ENCODE peak calls at places on chromosomes 11 and 22, in six cellular contexts. P is M059J, X is midbrain, Q is NCI-H2029 treated with DMSO at 0.1 percent for 48 hours, Y is ACHN, U is ELR. Z is an unnamed sample.

GRCh38 chr11:58573451-58574104 is 2.1 kb downstream of the LPXN start:
- DNase-seq in P (peak), X (no peak), Q (no peak), Y (peak), U (peak), Z (no peak)

GRCh38 chr22:35688913-35689675 is 28.6 kb upstream of the APOL5 start:
- DNase-seq in P (no peak), X (no peak), Q (no peak), Y (no peak), U (peak), Z (no peak)

GRCh38 chr11:106011481-106011880 is 10.6 kb downstream of the MSANTD4 start:
- DNase-seq in P (no peak), X (no peak), Q (no peak), Y (no peak), U (no peak), Z (no peak)

GRCh38 chr22:40249286-40249685 is 71.6 kb downstream of the TNRC6B start:
- DNase-seq in P (no peak), X (no peak), Q (no peak), Y (no peak), U (no peak), Z (no peak)

GRCh38 chr11:16335236-16335962 is 20.9 kb downstream of the SOX6 start:
- DNase-seq in P (no peak), X (no peak), Q (no peak), Y (no peak), U (no peak), Z (no peak)

GRCh38 chr11:47714554-47715081 is 551 bp downstream of the AGBL2 start:
- DNase-seq in P (peak), X (no peak), Q (no peak), Y (peak), U (peak), Z (no peak)

GRCh38 chr11:2665747-2666710 is 33.8 kb downstream of the KCNQ1OT1 start:
- DNase-seq in P (no peak), X (no peak), Q (no peak), Y (no peak), U (no peak), Z (no peak)

GRCh38 chr11:106466441-106467190 is 389.2 kb downstream of the AASDHPPT start:
- DNase-seq in P (peak), X (no peak), Q (no peak), Y (no peak), U (peak), Z (no peak)

GRCh38 chr11:9138612-9139579 is 47.5 kb upstream of the SCUBE2 start:
- DNase-seq in P (peak), X (no peak), Q (peak), Y (peak), U (peak), Z (peak)

GRCh38 chr11:35951659-35952058 is 7.8 kb downstream of the LDLRAD3 start:
- DNase-seq in P (no peak), X (no peak), Q (no peak), Y (no peak), U (no peak), Z (no peak)

GRCh38 chr11:100632970-100633452 is 54.1 kb upstream of the ARHGAP42 start:
- DNase-seq in P (peak), X (peak), Q (peak), Y (no peak), U (peak), Z (no peak)

GRCh38 chr11:61883947-61884346 is 7.4 kb downstream of the FADS3 start:
- DNase-seq in P (no peak), X (no peak), Q (no peak), Y (no peak), U (no peak), Z (no peak)

GRCh38 chr22:37803195-37803635 is 4.5 kb upstream of the GCAT start:
- DNase-seq in P (no peak), X (no peak), Q (no peak), Y (no peak), U (no peak), Z (no peak)

Z was measured in DMS79.